ENCODE peak calls at places on chromosomes 16 and 17, in ten cellular contexts. One of them, this sample, is unnamed.

GRCh38 chr17:21213491-21214014 is 408 bp downstream of the TMEM11 start:
- DNase-seq in activated T-cell treated with anti-CD3 and anti-CD28 coated beads for 24 hours: no peak
- DNase-seq in stimulated activated CD4-positive, alpha-beta T cell treated with anti-CD3 and anti-CD28 coated beads, Interleukin-1b, Interleukin-23, amount 100 ng/mL, for 48 hours: peak; percentile 25
- DNase-seq in iPS DF 6.9: no peak
- DNase-seq in progenitor cell of endocrine pancreas: peak; percentile 55
- DNase-seq in adipocyte: peak; percentile 73
- DNase-seq in NCI-H187: no peak
- DNase-seq in posterior cingulate gyrus: no peak
- DNase-seq in NCI-H1105 treated with DMSO at 0.1 percent for 48 hours: peak; percentile 67
- DNase-seq in A549: peak; percentile 72
- DNase-seq in this sample: no peak

GRCh38 chr16:29806641-29807425 is 504 bp downstream of the MAZ start:
- DNase-seq in iPS DF 6.9: no peak
- DNase-seq in activated T-cell treated with anti-CD3 and anti-CD28 coated beads for 24 hours: peak; percentile 59
- DNase-seq in NCI-H187: no peak
- DNase-seq in NCI-H1105 treated with DMSO at 0.1 percent for 48 hours: peak; percentile 57
- DNase-seq in adipocyte: peak; percentile 37
- DNase-seq in A549: no peak
- DNase-seq in progenitor cell of endocrine pancreas: no peak
- DNase-seq in stimulated activated CD4-positive, alpha-beta T cell treated with anti-CD3 and anti-CD28 coated beads, Interleukin-1b, Interleukin-23, amount 100 ng/mL, for 48 hours: peak; percentile 74
- DNase-seq in posterior cingulate gyrus: no peak
- DNase-seq in this sample: no peak

GRCh38 chr17:48241131-48241591 is 133.6 kb downstream of the SNX11 start:
- DNase-seq in stimulated activated CD4-positive, alpha-beta T cell treated with anti-CD3 and anti-CD28 coated beads, Interleukin-1b, Interleukin-23, amount 100 ng/mL, for 48 hours: peak; percentile 12
- DNase-seq in A549: peak; percentile 74
- DNase-seq in posterior cingulate gyrus: no peak
- DNase-seq in activated T-cell treated with anti-CD3 and anti-CD28 coated beads for 24 hours: no peak
- DNase-seq in NCI-H1105 treated with DMSO at 0.1 percent for 48 hours: no peak
- DNase-seq in adipocyte: peak; percentile 8
- DNase-seq in iPS DF 6.9: no peak
- DNase-seq in progenitor cell of endocrine pancreas: no peak
- DNase-seq in NCI-H187: no peak
- DNase-seq in this sample: no peak

GRCh38 chr16:27811881-27812280 is 251.6 kb downstream of the GSG1L start:
- DNase-seq in adipocyte: no peak
- DNase-seq in iPS DF 6.9: no peak
- DNase-seq in stimulated activated CD4-positive, alpha-beta T cell treated with anti-CD3 and anti-CD28 coated beads, Interleukin-1b, Interleukin-23, amount 100 ng/mL, for 48 hours: no peak
- DNase-seq in activated T-cell treated with anti-CD3 and anti-CD28 coated beads for 24 hours: no peak
- DNase-seq in progenitor cell of endocrine pancreas: no peak
- DNase-seq in posterior cingulate gyrus: no peak
- DNase-seq in NCI-H1105 treated with DMSO at 0.1 percent for 48 hours: no peak
- DNase-seq in A549: no peak
- DNase-seq in NCI-H187: no peak
- DNase-seq in this sample: no peak

GRCh38 chr16:25478476-25478875 is 213.3 kb upstream of the HS3ST4 start:
- DNase-seq in adipocyte: no peak
- DNase-seq in iPS DF 6.9: no peak
- DNase-seq in A549: no peak
- DNase-seq in stimulated activated CD4-positive, alpha-beta T cell treated with anti-CD3 and anti-CD28 coated beads, Interleukin-1b, Interleukin-23, amount 100 ng/mL, for 48 hours: no peak
- DNase-seq in NCI-H187: no peak
- DNase-seq in posterior cingulate gyrus: no peak
- DNase-seq in NCI-H1105 treated with DMSO at 0.1 percent for 48 hours: no peak
- DNase-seq in activated T-cell treated with anti-CD3 and anti-CD28 coated beads for 24 hours: no peak
- DNase-seq in progenitor cell of endocrine pancreas: no peak
- DNase-seq in this sample: no peak

GRCh38 chr17:72953621-72954020 is 138.9 kb downstream of the SLC39A11 start:
- DNase-seq in iPS DF 6.9: no peak
- DNase-seq in posterior cingulate gyrus: no peak
- DNase-seq in activated T-cell treated with anti-CD3 and anti-CD28 coated beads for 24 hours: no peak
- DNase-seq in NCI-H1105 treated with DMSO at 0.1 percent for 48 hours: no peak
- DNase-seq in NCI-H187: no peak
- DNase-seq in progenitor cell of endocrine pancreas: no peak
- DNase-seq in A549: no peak
- DNase-seq in stimulated activated CD4-positive, alpha-beta T cell treated with anti-CD3 and anti-CD28 coated beads, Interleukin-1b, Interleukin-23, amount 100 ng/mL, for 48 hours: no peak
- DNase-seq in adipocyte: no peak
- DNase-seq in this sample: no peak

GRCh38 chr16:3769942-3770341 is 52.6 kb upstream of the TRAP1 start:
- DNase-seq in activated T-cell treated with anti-CD3 and anti-CD28 coated beads for 24 hours: no peak
- DNase-seq in stimulated activated CD4-positive, alpha-beta T cell treated with anti-CD3 and anti-CD28 coated beads, Interleukin-1b, Interleukin-23, amount 100 ng/mL, for 48 hours: no peak
- DNase-seq in posterior cingulate gyrus: no peak
- DNase-seq in iPS DF 6.9: no peak
- DNase-seq in NCI-H1105 treated with DMSO at 0.1 percent for 48 hours: no peak
- DNase-seq in adipocyte: no peak
- DNase-seq in NCI-H187: no peak
- DNase-seq in progenitor cell of endocrine pancreas: no peak
- DNase-seq in A549: no peak
- DNase-seq in this sample: no peak

GRCh38 chr17:65052585-65052984 is 4.0 kb downstream of the GNA13 start:
- DNase-seq in NCI-H1105 treated with DMSO at 0.1 percent for 48 hours: no peak
- DNase-seq in NCI-H187: no peak
- DNase-seq in stimulated activated CD4-positive, alpha-beta T cell treated with anti-CD3 and anti-CD28 coated beads, Interleukin-1b, Interleukin-23, amount 100 ng/mL, for 48 hours: no peak
- DNase-seq in adipocyte: no peak
- DNase-seq in iPS DF 6.9: no peak
- DNase-seq in A549: no peak
- DNase-seq in activated T-cell treated with anti-CD3 and anti-CD28 coated beads for 24 hours: no peak
- DNase-seq in progenitor cell of endocrine pancreas: no peak
- DNase-seq in posterior cingulate gyrus: no peak
- DNase-seq in this sample: no peak

GRCh38 chr17:40179923-40180659 is 2.8 kb downstream of the RAPGEFL1 start:
- DNase-seq in A549: peak; percentile 78
- DNase-seq in activated T-cell treated with anti-CD3 and anti-CD28 coated beads for 24 hours: no peak
- DNase-seq in iPS DF 6.9: no peak
- DNase-seq in NCI-H187: no peak
- DNase-seq in posterior cingulate gyrus: no peak
- DNase-seq in adipocyte: peak; percentile 66
- DNase-seq in NCI-H1105 treated with DMSO at 0.1 percent for 48 hours: no peak
- DNase-seq in progenitor cell of endocrine pancreas: no peak
- DNase-seq in stimulated activated CD4-positive, alpha-beta T cell treated with anti-CD3 and anti-CD28 coated beads, Interleukin-1b, Interleukin-23, amount 100 ng/mL, for 48 hours: no peak
- DNase-seq in this sample: no peak

GRCh38 chr16:75292691-75293090 is 41.3 kb upstream of the BCAR1 start:
- DNase-seq in progenitor cell of endocrine pancreas: no peak
- DNase-seq in adipocyte: no peak
- DNase-seq in NCI-H1105 treated with DMSO at 0.1 percent for 48 hours: no peak
- DNase-seq in iPS DF 6.9: no peak
- DNase-seq in activated T-cell treated with anti-CD3 and anti-CD28 coated beads for 24 hours: no peak
- DNase-seq in NCI-H187: no peak
- DNase-seq in A549: no peak
- DNase-seq in posterior cingulate gyrus: no peak
- DNase-seq in stimulated activated CD4-positive, alpha-beta T cell treated with anti-CD3 and anti-CD28 coated beads, Interleukin-1b, Interleukin-23, amount 100 ng/mL, for 48 hours: no peak
- DNase-seq in this sample: no peak

GRCh38 chr16:20866161-20866772 is 33.9 kb downstream of the DCUN1D3 start:
- DNase-seq in A549: peak; percentile 76
- DNase-seq in stimulated activated CD4-positive, alpha-beta T cell treated with anti-CD3 and anti-CD28 coated beads, Interleukin-1b, Interleukin-23, amount 100 ng/mL, for 48 hours: no peak
- DNase-seq in NCI-H187: no peak
- DNase-seq in adipocyte: peak; percentile 85
- DNase-seq in NCI-H1105 treated with DMSO at 0.1 percent for 48 hours: no peak
- DNase-seq in posterior cingulate gyrus: no peak
- DNase-seq in activated T-cell treated with anti-CD3 and anti-CD28 coated beads for 24 hours: no peak
- DNase-seq in iPS DF 6.9: no peak
- DNase-seq in progenitor cell of endocrine pancreas: no peak
- DNase-seq in this sample: no peak

GRCh38 chr16:1877804-1878203 is 5.8 kb upstream of the MEIOB start:
- DNase-seq in NCI-H1105 treated with DMSO at 0.1 percent for 48 hours: no peak
- DNase-seq in stimulated activated CD4-positive, alpha-beta T cell treated with anti-CD3 and anti-CD28 coated beads, Interleukin-1b, Interleukin-23, amount 100 ng/mL, for 48 hours: no peak
- DNase-seq in iPS DF 6.9: no peak
- DNase-seq in adipocyte: no peak
- DNase-seq in activated T-cell treated with anti-CD3 and anti-CD28 coated beads for 24 hours: no peak
- DNase-seq in NCI-H187: peak; percentile 33
- DNase-seq in progenitor cell of endocrine pancreas: no peak
- DNase-seq in A549: no peak
- DNase-seq in posterior cingulate gyrus: no peak
- DNase-seq in this sample: no peak

GRCh38 chr17:491086-492014 is 138.7 kb upstream of the RPH3AL start:
- DNase-seq in iPS DF 6.9: no peak
- DNase-seq in activated T-cell treated with anti-CD3 and anti-CD28 coated beads for 24 hours: no peak
- DNase-seq in posterior cingulate gyrus: no peak
- DNase-seq in NCI-H1105 treated with DMSO at 0.1 percent for 48 hours: no peak
- DNase-seq in stimulated activated CD4-positive, alpha-beta T cell treated with anti-CD3 and anti-CD28 coated beads, Interleukin-1b, Interleukin-23, amount 100 ng/mL, for 48 hours: no peak
- DNase-seq in progenitor cell of endocrine pancreas: peak; percentile 56
- DNase-seq in A549: peak; percentile 41
- DNase-seq in NCI-H187: no peak
- DNase-seq in adipocyte: peak; percentile 92
- DNase-seq in this sample: no peak

GRCh38 chr16:53821957-53822625 is 118.1 kb downstream of the FTO start:
- DNase-seq in iPS DF 6.9: no peak
- DNase-seq in A549: peak; percentile 16
- DNase-seq in posterior cingulate gyrus: no peak
- DNase-seq in NCI-H187: no peak
- DNase-seq in adipocyte: peak; percentile 80
- DNase-seq in activated T-cell treated with anti-CD3 and anti-CD28 coated beads for 24 hours: no peak
- DNase-seq in progenitor cell of endocrine pancreas: no peak
- DNase-seq in stimulated activated CD4-positive, alpha-beta T cell treated with anti-CD3 and anti-CD28 coated beads, Interleukin-1b, Interleukin-23, amount 100 ng/mL, for 48 hours: no peak
- DNase-seq in NCI-H1105 treated with DMSO at 0.1 percent for 48 hours: no peak
- DNase-seq in this sample: no peak

GRCh38 chr17:40458001-40458791 is 14.9 kb downstream of the IGFBP4 start:
- DNase-seq in iPS DF 6.9: no peak
- DNase-seq in stimulated activated CD4-positive, alpha-beta T cell treated with anti-CD3 and anti-CD28 coated beads, Interleukin-1b, Interleukin-23, amount 100 ng/mL, for 48 hours: no peak
- DNase-seq in A549: no peak
- DNase-seq in NCI-H1105 treated with DMSO at 0.1 percent for 48 hours: no peak
- DNase-seq in posterior cingulate gyrus: no peak
- DNase-seq in adipocyte: peak; percentile 88
- DNase-seq in NCI-H187: no peak
- DNase-seq in progenitor cell of endocrine pancreas: no peak
- DNase-seq in activated T-cell treated with anti-CD3 and anti-CD28 coated beads for 24 hours: no peak
- DNase-seq in this sample: peak; percentile 26

GRCh38 chr17:49438439-49438861 is 23.8 kb upstream of the PHB1 start:
- DNase-seq in NCI-H1105 treated with DMSO at 0.1 percent for 48 hours: no peak
- DNase-seq in stimulated activated CD4-positive, alpha-beta T cell treated with anti-CD3 and anti-CD28 coated beads, Interleukin-1b, Interleukin-23, amount 100 ng/mL, for 48 hours: no peak
- DNase-seq in NCI-H187: no peak
- DNase-seq in activated T-cell treated with anti-CD3 and anti-CD28 coated beads for 24 hours: no peak
- DNase-seq in posterior cingulate gyrus: no peak
- DNase-seq in A549: no peak
- DNase-seq in adipocyte: no peak
- DNase-seq in iPS DF 6.9: no peak
- DNase-seq in progenitor cell of endocrine pancreas: no peak
- DNase-seq in this sample: no peak

GRCh38 chr16:50195276-50195675 is 42.2 kb downstream of the TENT4B start:
- DNase-seq in A549: no peak
- DNase-seq in stimulated activated CD4-positive, alpha-beta T cell treated with anti-CD3 and anti-CD28 coated beads, Interleukin-1b, Interleukin-23, amount 100 ng/mL, for 48 hours: no peak
- DNase-seq in activated T-cell treated with anti-CD3 and anti-CD28 coated beads for 24 hours: no peak
- DNase-seq in NCI-H1105 treated with DMSO at 0.1 percent for 48 hours: no peak
- DNase-seq in iPS DF 6.9: no peak
- DNase-seq in adipocyte: peak; percentile 49
- DNase-seq in NCI-H187: no peak
- DNase-seq in posterior cingulate gyrus: no peak
- DNase-seq in progenitor cell of endocrine pancreas: no peak
- DNase-seq in this sample: no peak

GRCh38 chr17:34997355-34997862 is 17.1 kb downstream of the LIG3 start:
- DNase-seq in NCI-H1105 treated with DMSO at 0.1 percent for 48 hours: peak; percentile 74
- DNase-seq in progenitor cell of endocrine pancreas: no peak
- DNase-seq in adipocyte: peak; percentile 94
- DNase-seq in NCI-H187: no peak
- DNase-seq in stimulated activated CD4-positive, alpha-beta T cell treated with anti-CD3 and anti-CD28 coated beads, Interleukin-1b, Interleukin-23, amount 100 ng/mL, for 48 hours: no peak
- DNase-seq in A549: no peak
- DNase-seq in activated T-cell treated with anti-CD3 and anti-CD28 coated beads for 24 hours: no peak
- DNase-seq in iPS DF 6.9: no peak
- DNase-seq in posterior cingulate gyrus: no peak
- DNase-seq in this sample: no peak

GRCh38 chr17:21218101-21218500 is 4.1 kb upstream of the TMEM11 start:
- DNase-seq in A549: no peak
- DNase-seq in NCI-H1105 treated with DMSO at 0.1 percent for 48 hours: no peak
- DNase-seq in NCI-H187: no peak
- DNase-seq in posterior cingulate gyrus: no peak
- DNase-seq in progenitor cell of endocrine pancreas: no peak
- DNase-seq in adipocyte: peak; percentile 9
- DNase-seq in activated T-cell treated with anti-CD3 and anti-CD28 coated beads for 24 hours: peak; percentile 19
- DNase-seq in stimulated activated CD4-positive, alpha-beta T cell treated with anti-CD3 and anti-CD28 coated beads, Interleukin-1b, Interleukin-23, amount 100 ng/mL, for 48 hours: peak; percentile 65
- DNase-seq in iPS DF 6.9: no peak
- DNase-seq in this sample: no peak

GRCh38 chr17:57747221-57748017 is 2.3 kb upstream of the CCDC182 start:
- DNase-seq in A549: peak; percentile 84
- DNase-seq in NCI-H187: peak; percentile 43
- DNase-seq in iPS DF 6.9: peak; percentile 35
- DNase-seq in stimulated activated CD4-positive, alpha-beta T cell treated with anti-CD3 and anti-CD28 coated beads, Interleukin-1b, Interleukin-23, amount 100 ng/mL, for 48 hours: peak; percentile 32
- DNase-seq in adipocyte: peak; percentile 85
- DNase-seq in progenitor cell of endocrine pancreas: no peak
- DNase-seq in activated T-cell treated with anti-CD3 and anti-CD28 coated beads for 24 hours: peak; percentile 12
- DNase-seq in NCI-H1105 treated with DMSO at 0.1 percent for 48 hours: peak; percentile 87
- DNase-seq in posterior cingulate gyrus: peak; percentile 52
- DNase-seq in this sample: peak; percentile 70

GRCh38 chr16:54140057-54140787 is 146.4 kb downstream of the IRX3 start:
- DNase-seq in NCI-H187: no peak
- DNase-seq in iPS DF 6.9: no peak
- DNase-seq in A549: no peak
- DNase-seq in adipocyte: no peak
- DNase-seq in posterior cingulate gyrus: no peak
- DNase-seq in stimulated activated CD4-positive, alpha-beta T cell treated with anti-CD3 and anti-CD28 coated beads, Interleukin-1b, Interleukin-23, amount 100 ng/mL, for 48 hours: no peak
- DNase-seq in progenitor cell of endocrine pancreas: no peak
- DNase-seq in activated T-cell treated with anti-CD3 and anti-CD28 coated beads for 24 hours: no peak
- DNase-seq in NCI-H1105 treated with DMSO at 0.1 percent for 48 hours: no peak
- DNase-seq in this sample: no peak

GRCh38 chr17:348692-349425 is 3.7 kb downstream of the RPH3AL start:
- DNase-seq in iPS DF 6.9: no peak
- DNase-seq in activated T-cell treated with anti-CD3 and anti-CD28 coated beads for 24 hours: no peak
- DNase-seq in stimulated activated CD4-positive, alpha-beta T cell treated with anti-CD3 and anti-CD28 coated beads, Interleukin-1b, Interleukin-23, amount 100 ng/mL, for 48 hours: no peak
- DNase-seq in A549: peak; percentile 78
- DNase-seq in NCI-H1105 treated with DMSO at 0.1 percent for 48 hours: no peak
- DNase-seq in posterior cingulate gyrus: no peak
- DNase-seq in adipocyte: no peak
- DNase-seq in NCI-H187: no peak
- DNase-seq in progenitor cell of endocrine pancreas: no peak
- DNase-seq in this sample: peak; percentile 2

GRCh38 chr17:42527932-42528331 is 8.1 kb upstream of the NAGLU start:
- DNase-seq in stimulated activated CD4-positive, alpha-beta T cell treated with anti-CD3 and anti-CD28 coated beads, Interleukin-1b, Interleukin-23, amount 100 ng/mL, for 48 hours: no peak
- DNase-seq in adipocyte: no peak
- DNase-seq in iPS DF 6.9: no peak
- DNase-seq in NCI-H1105 treated with DMSO at 0.1 percent for 48 hours: no peak
- DNase-seq in posterior cingulate gyrus: no peak
- DNase-seq in NCI-H187: no peak
- DNase-seq in progenitor cell of endocrine pancreas: no peak
- DNase-seq in A549: no peak
- DNase-seq in activated T-cell treated with anti-CD3 and anti-CD28 coated beads for 24 hours: no peak
- DNase-seq in this sample: no peak

GRCh38 chr16:84103678-84104077 is 13.1 kb downstream of the MBTPS1 start:
- DNase-seq in A549: no peak
- DNase-seq in adipocyte: peak; percentile 24
- DNase-seq in NCI-H187: no peak
- DNase-seq in activated T-cell treated with anti-CD3 and anti-CD28 coated beads for 24 hours: no peak
- DNase-seq in stimulated activated CD4-positive, alpha-beta T cell treated with anti-CD3 and anti-CD28 coated beads, Interleukin-1b, Interleukin-23, amount 100 ng/mL, for 48 hours: no peak
- DNase-seq in iPS DF 6.9: no peak
- DNase-seq in NCI-H1105 treated with DMSO at 0.1 percent for 48 hours: no peak
- DNase-seq in posterior cingulate gyrus: no peak
- DNase-seq in progenitor cell of endocrine pancreas: no peak
- DNase-seq in this sample: no peak

GRCh38 chr17:78144146-78144719 is 2.0 kb upstream of the C17orf99 start:
- DNase-seq in A549: no peak
- DNase-seq in adipocyte: peak; percentile 71
- DNase-seq in NCI-H187: no peak
- DNase-seq in NCI-H1105 treated with DMSO at 0.1 percent for 48 hours: peak; percentile 19
- DNase-seq in stimulated activated CD4-positive, alpha-beta T cell treated with anti-CD3 and anti-CD28 coated beads, Interleukin-1b, Interleukin-23, amount 100 ng/mL, for 48 hours: no peak
- DNase-seq in progenitor cell of endocrine pancreas: no peak
- DNase-seq in activated T-cell treated with anti-CD3 and anti-CD28 coated beads for 24 hours: no peak
- DNase-seq in posterior cingulate gyrus: peak; percentile 52
- DNase-seq in iPS DF 6.9: no peak
- DNase-seq in this sample: no peak

GRCh38 chr17:82664276-82664575 is 16.0 kb upstream of the WDR45B start:
- DNase-seq in activated T-cell treated with anti-CD3 and anti-CD28 coated beads for 24 hours: no peak
- DNase-seq in progenitor cell of endocrine pancreas: no peak
- DNase-seq in adipocyte: no peak
- DNase-seq in stimulated activated CD4-positive, alpha-beta T cell treated with anti-CD3 and anti-CD28 coated beads, Interleukin-1b, Interleukin-23, amount 100 ng/mL, for 48 hours: no peak
- DNase-seq in NCI-H187: no peak
- DNase-seq in iPS DF 6.9: no peak
- DNase-seq in posterior cingulate gyrus: no peak
- DNase-seq in NCI-H1105 treated with DMSO at 0.1 percent for 48 hours: no peak
- DNase-seq in A549: no peak
- DNase-seq in this sample: no peak

GRCh38 chr17:18235743-18236256 is 10.4 kb downstream of the LLGL1 start:
- DNase-seq in posterior cingulate gyrus: no peak
- DNase-seq in iPS DF 6.9: no peak
- DNase-seq in stimulated activated CD4-positive, alpha-beta T cell treated with anti-CD3 and anti-CD28 coated beads, Interleukin-1b, Interleukin-23, amount 100 ng/mL, for 48 hours: peak; percentile 48
- DNase-seq in adipocyte: peak; percentile 66
- DNase-seq in NCI-H187: no peak
- DNase-seq in A549: no peak
- DNase-seq in activated T-cell treated with anti-CD3 and anti-CD28 coated beads for 24 hours: no peak
- DNase-seq in NCI-H1105 treated with DMSO at 0.1 percent for 48 hours: no peak
- DNase-seq in progenitor cell of endocrine pancreas: no peak
- DNase-seq in this sample: no peak